ENCODE peak calls at places on chromosomes 12 and 14, in eight cellular contexts. One of them, this sample, is unnamed. For H3K9me3, the result is how much of the 10 kb centered on the place peaks cover.

GRCh38 chr12:119082496-119082895 is 96.2 kb upstream of the HSPB8 start:
- DNase-seq in neural progenitor cell: peak
- DNase-seq in Peyer's patch: no peak
- DNase-seq in pancreas: no peak
- DNase-seq in right atrium auricular region: no peak
- DNase-seq in GM23248: no peak
- DNase-seq in colonic mucosa: no peak
- DNase-seq in CD4-positive, alpha-beta T cell: no peak
- DNase-seq in this sample: no peak

GRCh38 chr12:89504560-89505346 is 19.8 kb downstream of the GALNT4 start:
- DNase-seq in neural progenitor cell: no peak
- DNase-seq in Peyer's patch: no peak
- DNase-seq in pancreas: no peak
- DNase-seq in right atrium auricular region: no peak
- DNase-seq in GM23248: no peak
- DNase-seq in colonic mucosa: no peak
- DNase-seq in CD4-positive, alpha-beta T cell: no peak
- DNase-seq in this sample: no peak

GRCh38 chr12:128138125-128138524 is 128.8 kb upstream of the TMEM132C start:
- DNase-seq in neural progenitor cell: no peak
- DNase-seq in Peyer's patch: no peak
- DNase-seq in pancreas: no peak
- DNase-seq in right atrium auricular region: no peak
- DNase-seq in GM23248: no peak
- DNase-seq in colonic mucosa: no peak
- DNase-seq in CD4-positive, alpha-beta T cell: no peak
- DNase-seq in this sample: no peak

GRCh38 chr12:28938056-28938455 is 211.0 kb upstream of the FAR2 start:
- DNase-seq in neural progenitor cell: no peak
- DNase-seq in Peyer's patch: no peak
- DNase-seq in pancreas: no peak
- DNase-seq in right atrium auricular region: no peak
- DNase-seq in GM23248: no peak
- DNase-seq in colonic mucosa: no peak
- DNase-seq in CD4-positive, alpha-beta T cell: no peak
- DNase-seq in this sample: no peak

GRCh38 chr12:12476836-12477531 is 85.7 kb downstream of the DUSP16 start:
- DNase-seq in neural progenitor cell: no peak
- DNase-seq in Peyer's patch: no peak
- DNase-seq in pancreas: no peak
- DNase-seq in right atrium auricular region: no peak
- DNase-seq in GM23248: no peak
- DNase-seq in colonic mucosa: no peak
- DNase-seq in CD4-positive, alpha-beta T cell: no peak
- DNase-seq in this sample: no peak

GRCh38 chr14:37061697-37062096 is 110.7 kb downstream of the SLC25A21 start:
- DNase-seq in neural progenitor cell: no peak
- DNase-seq in Peyer's patch: no peak
- DNase-seq in pancreas: no peak
- DNase-seq in right atrium auricular region: no peak
- DNase-seq in GM23248: no peak
- DNase-seq in colonic mucosa: no peak
- DNase-seq in CD4-positive, alpha-beta T cell: no peak
- DNase-seq in this sample: no peak

GRCh38 chr12:126547905-126548304 is 1482.7 kb downstream of the AACS start:
- DNase-seq in neural progenitor cell: peak
- DNase-seq in Peyer's patch: no peak
- DNase-seq in pancreas: no peak
- DNase-seq in right atrium auricular region: no peak
- DNase-seq in GM23248: no peak
- DNase-seq in colonic mucosa: no peak
- DNase-seq in CD4-positive, alpha-beta T cell: no peak
- DNase-seq in this sample: no peak

GRCh38 chr12:121697093-121697698 is 15.4 kb upstream of the TMEM120B start:
- DNase-seq in neural progenitor cell: peak
- DNase-seq in Peyer's patch: no peak
- DNase-seq in pancreas: no peak
- DNase-seq in right atrium auricular region: no peak
- DNase-seq in GM23248: peak
- DNase-seq in colonic mucosa: peak
- DNase-seq in CD4-positive, alpha-beta T cell: no peak
- DNase-seq in this sample: peak

GRCh38 chr14:50964683-50965390 is 20.6 kb upstream of the PYGL start:
- DNase-seq in neural progenitor cell: no peak
- DNase-seq in Peyer's patch: peak
- DNase-seq in pancreas: peak
- DNase-seq in right atrium auricular region: peak
- DNase-seq in GM23248: peak
- DNase-seq in colonic mucosa: peak
- DNase-seq in CD4-positive, alpha-beta T cell: no peak
- DNase-seq in this sample: no peak

GRCh38 chr12:92462049-92462448 is 240.7 kb upstream of the PLEKHG7 start:
- DNase-seq in neural progenitor cell: no peak
- DNase-seq in Peyer's patch: peak
- DNase-seq in pancreas: no peak
- DNase-seq in right atrium auricular region: no peak
- DNase-seq in GM23248: no peak
- DNase-seq in colonic mucosa: no peak
- DNase-seq in CD4-positive, alpha-beta T cell: no peak
- DNase-seq in this sample: peak

GRCh38 chr14:51614707-51615106 is 37.0 kb upstream of the FRMD6 start:
- DNase-seq in neural progenitor cell: no peak
- DNase-seq in Peyer's patch: no peak
- DNase-seq in pancreas: no peak
- DNase-seq in right atrium auricular region: no peak
- DNase-seq in GM23248: peak
- DNase-seq in colonic mucosa: no peak
- DNase-seq in CD4-positive, alpha-beta T cell: no peak
- DNase-seq in this sample: no peak

GRCh38 chr14:49975799-49976198 is 82.9 kb downstream of the ARF6 start:
- DNase-seq in neural progenitor cell: no peak
- DNase-seq in Peyer's patch: peak
- DNase-seq in pancreas: no peak
- DNase-seq in right atrium auricular region: no peak
- DNase-seq in GM23248: no peak
- DNase-seq in colonic mucosa: peak
- DNase-seq in CD4-positive, alpha-beta T cell: no peak
- DNase-seq in this sample: no peak

GRCh38 chr12:55051197-55051920 is 31.6 kb downstream of the NEUROD4 start:
- DNase-seq in neural progenitor cell: no peak
- DNase-seq in Peyer's patch: no peak
- DNase-seq in pancreas: no peak
- DNase-seq in right atrium auricular region: no peak
- DNase-seq in GM23248: no peak
- DNase-seq in colonic mucosa: no peak
- DNase-seq in CD4-positive, alpha-beta T cell: no peak
- DNase-seq in this sample: no peak

GRCh38 chr12:80643961-80644360 is 63.5 kb upstream of the MYF6 start:
- DNase-seq in neural progenitor cell: no peak
- DNase-seq in Peyer's patch: no peak
- DNase-seq in pancreas: no peak
- DNase-seq in right atrium auricular region: no peak
- DNase-seq in GM23248: no peak
- DNase-seq in colonic mucosa: no peak
- DNase-seq in CD4-positive, alpha-beta T cell: no peak
- DNase-seq in this sample: no peak

GRCh38 chr12:80684077-80684495 is 23.3 kb upstream of the MYF6 start:
- DNase-seq in neural progenitor cell: peak
- DNase-seq in Peyer's patch: no peak
- DNase-seq in pancreas: no peak
- DNase-seq in right atrium auricular region: no peak
- DNase-seq in GM23248: no peak
- DNase-seq in colonic mucosa: no peak
- DNase-seq in CD4-positive, alpha-beta T cell: no peak
- DNase-seq in this sample: no peak

GRCh38 chr12:20624718-20625117 is 70.4 kb upstream of the SLCO1C1 start:
- DNase-seq in neural progenitor cell: peak
- DNase-seq in Peyer's patch: no peak
- DNase-seq in pancreas: no peak
- DNase-seq in right atrium auricular region: no peak
- DNase-seq in GM23248: peak
- DNase-seq in colonic mucosa: peak
- DNase-seq in CD4-positive, alpha-beta T cell: no peak
- DNase-seq in this sample: no peak

GRCh38 chr14:68628605-68629310 is 164.1 kb downstream of the ZFP36L1 start:
- DNase-seq in neural progenitor cell: peak
- DNase-seq in Peyer's patch: peak
- DNase-seq in pancreas: peak
- DNase-seq in right atrium auricular region: no peak
- DNase-seq in GM23248: no peak
- DNase-seq in colonic mucosa: peak
- DNase-seq in CD4-positive, alpha-beta T cell: peak
- DNase-seq in this sample: peak

GRCh38 chr12:28961948-28962384 is 187.1 kb upstream of the FAR2 start:
- DNase-seq in neural progenitor cell: no peak
- DNase-seq in Peyer's patch: no peak
- DNase-seq in pancreas: no peak
- DNase-seq in right atrium auricular region: no peak
- DNase-seq in GM23248: no peak
- DNase-seq in colonic mucosa: no peak
- DNase-seq in CD4-positive, alpha-beta T cell: no peak
- DNase-seq in this sample: no peak

GRCh38 chr12:186006-186625 is 27.8 kb downstream of the SLC6A12 start:
- DNase-seq in neural progenitor cell: no peak
- DNase-seq in Peyer's patch: no peak
- DNase-seq in pancreas: no peak
- DNase-seq in right atrium auricular region: no peak
- DNase-seq in GM23248: no peak
- DNase-seq in colonic mucosa: no peak
- DNase-seq in CD4-positive, alpha-beta T cell: no peak
- DNase-seq in this sample: no peak

GRCh38 chr14:94396628-94397210 is 8.3 kb upstream of the SERPINA1 start:
- DNase-seq in neural progenitor cell: no peak
- DNase-seq in Peyer's patch: no peak
- DNase-seq in pancreas: no peak
- DNase-seq in right atrium auricular region: no peak
- DNase-seq in GM23248: peak
- DNase-seq in colonic mucosa: no peak
- DNase-seq in CD4-positive, alpha-beta T cell: no peak
- DNase-seq in this sample: no peak

GRCh38 chr12:19771858-19772257 is 332.6 kb downstream of the AEBP2 start:
- DNase-seq in neural progenitor cell: no peak
- DNase-seq in Peyer's patch: no peak
- DNase-seq in pancreas: no peak
- DNase-seq in right atrium auricular region: no peak
- DNase-seq in GM23248: peak
- DNase-seq in colonic mucosa: no peak
- DNase-seq in CD4-positive, alpha-beta T cell: no peak
- DNase-seq in this sample: no peak

GRCh38 chr12:76266797-76267196 is 81.4 kb downstream of the BBS10 start:
- DNase-seq in neural progenitor cell: no peak
- DNase-seq in Peyer's patch: no peak
- DNase-seq in pancreas: no peak
- DNase-seq in right atrium auricular region: peak
- DNase-seq in GM23248: peak
- DNase-seq in colonic mucosa: no peak
- DNase-seq in CD4-positive, alpha-beta T cell: no peak
- DNase-seq in this sample: no peak

GRCh38 chr14:90454041-90455000 is 57.5 kb downstream of the CALM1 start:
- DNase-seq in neural progenitor cell: peak
- DNase-seq in Peyer's patch: peak
- DNase-seq in pancreas: peak
- DNase-seq in right atrium auricular region: peak
- DNase-seq in GM23248: peak
- DNase-seq in colonic mucosa: peak
- DNase-seq in CD4-positive, alpha-beta T cell: no peak
- DNase-seq in this sample: no peak

GRCh38 chr12:127327986-127328385 is 939.0 kb upstream of the TMEM132C start:
- DNase-seq in neural progenitor cell: no peak
- DNase-seq in Peyer's patch: no peak
- DNase-seq in pancreas: no peak
- DNase-seq in right atrium auricular region: no peak
- DNase-seq in GM23248: no peak
- DNase-seq in colonic mucosa: no peak
- DNase-seq in CD4-positive, alpha-beta T cell: no peak
- DNase-seq in this sample: no peak

GRCh38 chr12:125089083-125089482 is 23.8 kb downstream of the AACS start:
- DNase-seq in neural progenitor cell: no peak
- DNase-seq in Peyer's patch: no peak
- DNase-seq in pancreas: no peak
- DNase-seq in right atrium auricular region: no peak
- DNase-seq in GM23248: no peak
- DNase-seq in colonic mucosa: no peak
- DNase-seq in CD4-positive, alpha-beta T cell: no peak
- DNase-seq in this sample: no peak

GRCh38 chr12:34402899-34403705 is 380.8 kb downstream of the ALG10 start:
- DNase-seq in neural progenitor cell: no peak
- DNase-seq in Peyer's patch: peak
- DNase-seq in pancreas: no peak
- DNase-seq in right atrium auricular region: peak
- DNase-seq in GM23248: no peak
- DNase-seq in colonic mucosa: peak
- DNase-seq in CD4-positive, alpha-beta T cell: no peak
- DNase-seq in this sample: no peak
- H3K9me3 ChIP-seq in neural progenitor cell: under half
- H3K9me3 ChIP-seq in Peyer's patch: under half
- H3K9me3 ChIP-seq in pancreas: under half
- H3K9me3 ChIP-seq in right atrium auricular region: under half
- H3K9me3 ChIP-seq in GM23248: under half
- H3K9me3 ChIP-seq in colonic mucosa: under half
- H3K9me3 ChIP-seq in CD4-positive, alpha-beta T cell: under half
- H3K9me3 ChIP-seq in this sample: half or more

GRCh38 chr14:57578427-57579220 is 85.0 kb upstream of the CCDC198 start:
- DNase-seq in neural progenitor cell: no peak
- DNase-seq in Peyer's patch: no peak
- DNase-seq in pancreas: no peak
- DNase-seq in right atrium auricular region: no peak
- DNase-seq in GM23248: no peak
- DNase-seq in colonic mucosa: no peak
- DNase-seq in CD4-positive, alpha-beta T cell: no peak
- DNase-seq in this sample: no peak
- H3K27ac ChIP-seq in neural progenitor cell: no peak
- H3K27ac ChIP-seq in Peyer's patch: no peak
- H3K27ac ChIP-seq in pancreas: no peak
- H3K27ac ChIP-seq in right atrium auricular region: no peak
- H3K27ac ChIP-seq in GM23248: no peak
- H3K27ac ChIP-seq in colonic mucosa: no peak
- H3K27ac ChIP-seq in CD4-positive, alpha-beta T cell: no peak
- H3K27ac ChIP-seq in this sample: no peak

GRCh38 chr14:104196461-104197180 is 58.2 kb downstream of the KIF26A start:
- DNase-seq in neural progenitor cell: no peak
- DNase-seq in Peyer's patch: no peak
- DNase-seq in pancreas: no peak
- DNase-seq in right atrium auricular region: no peak
- DNase-seq in GM23248: no peak
- DNase-seq in colonic mucosa: no peak
- DNase-seq in CD4-positive, alpha-beta T cell: no peak
- DNase-seq in this sample: no peak
- H3K9me3 ChIP-seq in neural progenitor cell: under half
- H3K9me3 ChIP-seq in Peyer's patch: under half
- H3K9me3 ChIP-seq in pancreas: under half
- H3K9me3 ChIP-seq in right atrium auricular region: under half
- H3K9me3 ChIP-seq in GM23248: under half
- H3K9me3 ChIP-seq in colonic mucosa: under half
- H3K9me3 ChIP-seq in CD4-positive, alpha-beta T cell: under half
- H3K9me3 ChIP-seq in this sample: under half

DNA sequence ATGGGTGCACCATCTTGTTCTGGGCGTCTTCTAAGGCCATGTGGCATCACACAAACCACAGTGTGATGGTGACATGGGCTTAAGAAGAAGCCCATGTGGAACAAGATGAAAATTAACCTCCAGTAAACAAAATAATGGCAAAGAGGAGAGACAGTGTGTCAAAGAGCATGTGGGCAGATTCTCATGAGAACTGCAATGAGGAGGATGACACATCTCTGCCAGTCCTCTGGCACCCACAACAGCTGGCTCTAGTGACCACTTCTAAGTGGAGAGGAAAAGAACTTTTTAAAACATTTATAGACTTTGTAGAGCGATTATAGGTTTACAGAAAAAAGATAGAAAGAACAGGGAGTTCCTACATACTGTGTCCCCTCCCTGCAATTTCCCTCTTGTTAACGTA is 401.4 kb downstream of the ATP23 start:
- DNase-seq in neural progenitor cell: no peak
- DNase-seq in Peyer's patch: no peak
- DNase-seq in pancreas: no peak
- DNase-seq in right atrium auricular region: no peak
- DNase-seq in GM23248: peak
- DNase-seq in colonic mucosa: no peak
- DNase-seq in CD4-positive, alpha-beta T cell: no peak
- DNase-seq in this sample: no peak
- H3K27ac ChIP-seq in neural progenitor cell: no peak
- H3K27ac ChIP-seq in Peyer's patch: no peak
- H3K27ac ChIP-seq in pancreas: no peak
- H3K27ac ChIP-seq in right atrium auricular region: no peak
- H3K27ac ChIP-seq in GM23248: no peak
- H3K27ac ChIP-seq in colonic mucosa: peak
- H3K27ac ChIP-seq in CD4-positive, alpha-beta T cell: no peak
- H3K27ac ChIP-seq in this sample: no peak

This sample was measured in CD4-positive, CD25-positive, alpha-beta regulatory T cell.